ENCODE peak calls at places on chromosomes 3 and 15, in seven cellular contexts. W is bronchial epithelial cell, K is IMR-90, A is HCT116, M is GM12865, F is stomach, J is nephron progenitor cell. D is an unnamed sample.

GRCh38 chr3:113084777-113085176 is 94.0 kb downstream of the GTPBP8 start:
- DNase-seq in M (no peak), J (no peak), K (peak; percentile 88), A (no peak), W (peak; percentile 25), F (peak; percentile 31), D (no peak)

GRCh38 chr3:25045291-25045690 is 382.8 kb upstream of the RARB start:
- DNase-seq in M (no peak), F (no peak), J (no peak), K (no peak), A (no peak), W (no peak), D (no peak)

GRCh38 chr3:184380627-184381260 is 890 bp downstream of the CHRD start:
- DNase-seq in K (no peak), W (no peak), J (no peak), A (no peak), M (no peak), F (no peak), D (no peak)

GRCh38 chr3:31364711-31365110 is 168.0 kb upstream of the STT3B start:
- DNase-seq in A (no peak), K (peak; percentile 75), J (no peak), W (peak; percentile 55), F (no peak), M (no peak), D (no peak)

GRCh38 chr3:181726351-181727121 is 14.8 kb downstream of the SOX2 start:
- DNase-seq in W (peak; percentile 29), F (peak; percentile 63), K (no peak), J (peak; percentile 72), A (no peak), M (no peak), D (peak; percentile 80)

GRCh38 chr15:58545307-58546065 is 113.7 kb downstream of the LIPC start:
- DNase-seq in J (no peak), K (peak; percentile 17), W (no peak), A (no peak), F (peak; percentile 19), M (no peak), D (no peak)

GRCh38 chr15:74179983-74180688 is 6.6 kb downstream of the ISLR start:
- DNase-seq in K (peak; percentile 37), M (no peak), W (no peak), F (no peak), J (no peak), A (no peak), D (no peak)

GRCh38 chr3:71584216-71585061 is 911 bp upstream of the FOXP1 start:
- DNase-seq in K (peak; percentile 61), J (peak; percentile 40), M (peak; percentile 6), F (peak; percentile 31), A (no peak), W (peak; percentile 28), D (no peak)

GRCh38 chr15:90885432-90886290 is 1.4 kb downstream of the FES start:
- DNase-seq in W (peak; percentile 33), K (peak; percentile 51), J (peak; percentile 92), A (no peak), F (peak; percentile 77), M (peak; percentile 77), D (peak; percentile 78)

GRCh38 chr15:57019496-57020160 is 101.2 kb downstream of the TCF12 start:
- DNase-seq in F (no peak), W (no peak), A (no peak), K (no peak), J (no peak), M (no peak), D (no peak)

GRCh38 chr3:98339031-98339430 is 14.6 kb upstream of the OR5K4 start:
- DNase-seq in A (no peak), F (no peak), K (no peak), W (peak; percentile 55), M (no peak), J (no peak), D (no peak)

GRCh38 chr3:162842817-162843216 is 1346.2 kb downstream of the OTOL1 start:
- DNase-seq in M (no peak), F (no peak), K (no peak), W (no peak), J (no peak), A (no peak), D (no peak)

GRCh38 chr3:195060531-195061385 is 210.2 kb downstream of the XXYLT1 start:
- DNase-seq in K (no peak), J (no peak), A (no peak), F (no peak), W (no peak), M (no peak), D (no peak)

GRCh38 chr3:87175662-87176230 is 51.4 kb upstream of the CHMP2B start:
- DNase-seq in K (no peak), W (no peak), J (no peak), M (no peak), A (no peak), F (no peak), D (no peak)

GRCh38 chr3:23664459-23664858 is 141.3 kb upstream of the UBE2E1 start:
- DNase-seq in J (no peak), A (no peak), M (no peak), W (peak; percentile 58), F (no peak), K (peak; percentile 56), D (no peak)

GRCh38 chr3:40718209-40718608 is 193.4 kb downstream of the ZNF621 start:
- DNase-seq in K (no peak), M (peak; percentile 24), J (no peak), F (no peak), W (peak; percentile 87), A (no peak), D (no peak)

GRCh38 chr3:40718681-40719080 is 193.9 kb downstream of the ZNF621 start:
- DNase-seq in J (no peak), F (no peak), K (no peak), W (no peak), M (peak; percentile 76), A (no peak), D (peak; percentile 35)

GRCh38 chr3:40720351-40720750 is 195.6 kb downstream of the ZNF621 start:
- DNase-seq in M (no peak), K (no peak), F (no peak), W (no peak), J (no peak), A (no peak), D (no peak)

GRCh38 chr3:40720863-40721262 is 196.1 kb downstream of the ZNF621 start:
- DNase-seq in F (no peak), J (no peak), M (no peak), K (no peak), A (no peak), W (no peak), D (no peak)

DNA sequence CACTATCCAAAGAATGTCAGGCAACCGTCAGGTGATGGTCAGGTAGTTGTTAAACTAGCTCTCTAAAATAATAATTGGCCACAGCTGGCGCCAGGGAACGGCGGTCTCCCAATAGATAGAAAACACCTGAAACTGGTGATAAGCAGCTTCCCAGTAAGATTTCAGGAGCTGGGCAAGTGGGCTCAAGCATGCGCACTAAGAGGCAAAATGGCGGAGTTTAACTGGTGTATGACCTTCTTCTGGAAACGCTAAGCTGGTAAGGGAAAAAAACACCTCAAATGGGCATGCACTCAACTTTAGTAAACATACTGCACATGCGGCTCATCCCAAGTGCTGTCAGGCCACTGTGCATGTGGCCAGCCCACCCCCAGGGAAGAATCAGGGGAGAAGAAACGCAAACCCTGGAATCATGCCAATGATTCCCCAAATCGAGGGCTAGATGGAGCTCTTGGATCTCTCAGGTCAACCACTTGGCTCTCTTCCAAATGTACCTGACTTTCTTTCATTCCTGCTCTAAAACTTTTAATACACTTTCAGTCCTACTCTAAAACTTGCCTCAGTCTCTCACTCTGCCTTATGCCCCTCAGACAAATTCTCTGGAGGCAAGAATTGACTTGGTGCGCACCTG is 195.0 kb downstream of the ZNF621 start:
- DNase-seq in A (peak; percentile 16), M (peak; percentile 9), W (peak; percentile 52), F (no peak), K (no peak), J (no peak), D (no peak)
- TF ChIP-seq CTCF in A (no peak), M (no peak), W (peak; percentile 70), F (peak; percentile 14), K (no peak), J (no peak), D (no peak)

GRCh38 chr3:134357914-134358811 is 16.1 kb downstream of the AMOTL2 start:
- DNase-seq in M (peak; percentile 26), F (peak; percentile 51), K (peak; percentile 96), J (peak; percentile 44), A (peak; percentile 52), W (peak; percentile 88), D (no peak)
- TF ChIP-seq CTCF in M (peak; percentile 29), F (peak; percentile 19), K (peak; percentile 29), J (no peak), A (peak; percentile 68), W (peak; percentile 60), D (peak; percentile 63)

GRCh38 chr15:81221449-81221848 is 24.8 kb downstream of the IL16 start:
- DNase-seq in W (no peak), M (no peak), F (no peak), K (no peak), A (no peak), J (no peak), D (no peak)

GRCh38 chr15:81223346-81223971 is 26.8 kb downstream of the IL16 start:
- DNase-seq in K (no peak), W (no peak), F (no peak), M (no peak), A (no peak), J (no peak), D (no peak)

GRCh38 chr15:81224232-81224631 is 27.6 kb downstream of the IL16 start:
- DNase-seq in M (no peak), W (no peak), J (no peak), F (no peak), K (no peak), A (no peak), D (no peak)

GRCh38 chr15:81225161-81225671 is 28.5 kb downstream of the IL16 start:
- DNase-seq in J (no peak), K (no peak), A (no peak), M (no peak), W (no peak), F (no peak), D (no peak)

GRCh38 chr15:81222007-81222406 is 25.3 kb downstream of the IL16 start:
- DNase-seq in K (no peak), J (no peak), A (no peak), M (no peak), F (no peak), W (no peak), D (no peak)
- TF ChIP-seq CTCF in K (no peak), J (no peak), A (no peak), M (no peak), F (no peak), W (no peak), D (no peak)

GRCh38 chr3:21750291-21750690 is 719 bp downstream of the ZNF385D start:
- DNase-seq in F (no peak), K (peak; percentile 38), M (peak; percentile 3), A (no peak), W (peak; percentile 78), J (no peak), D (no peak)

GRCh38 chr3:21747376-21747775 is 3.6 kb downstream of the ZNF385D start:
- DNase-seq in K (no peak), W (peak; percentile 38), M (no peak), J (no peak), F (no peak), A (no peak), D (no peak)

GRCh38 chr3:21751891-21752290 is 881 bp upstream of the ZNF385D start:
- DNase-seq in F (no peak), A (no peak), M (no peak), W (no peak), J (no peak), K (no peak), D (no peak)

GRCh38 chr3:21752749-21753347 is 1.8 kb upstream of the ZNF385D start:
- DNase-seq in W (peak; percentile 71), J (no peak), F (no peak), K (peak; percentile 49), M (peak; percentile 34), A (no peak), D (no peak)

GRCh38 chr3:21750831-21751391 is at the start of gene ZNF385D:
- DNase-seq in F (no peak), W (peak; percentile 31), A (no peak), K (peak; percentile 33), J (peak; percentile 84), M (no peak), D (no peak)
- TF ChIP-seq CTCF in F (no peak), W (no peak), A (no peak), K (no peak), J (no peak), M (no peak), D (no peak)

D was measured in GM06990.